ENCODE peak calls at places on chromosomes 2 and 18, in six cellular contexts. T is HFFc6; G is left ventricle myocardium superior; L is endodermal cell; E is stimulated activated CD8-positive, alpha-beta memory T cell treated with anti-CD3 and anti-CD28 coated beads, Interleukin-2, amount 100 ng/mL, for 1 hour; B is MM.1S. C is an unnamed sample.

GRCh38 chr18:32847719-32848118 is 74.9 kb upstream of the KLHL14 start:
- DNase-seq in T (no peak), G (no peak), L (peak), E (no peak), B (no peak), C (no peak)

GRCh38 chr2:44171018-44171417 is 2.3 kb downstream of the PPM1B start:
- DNase-seq in T (peak), G (no peak), L (no peak), E (no peak), B (no peak), C (no peak)

GRCh38 chr2:88568179-88568578 is 59.1 kb downstream of the EIF2AK3 start:
- DNase-seq in T (no peak), G (no peak), L (no peak), E (no peak), B (no peak), C (no peak)

GRCh38 chr2:233462202-233462785 is 104.3 kb downstream of the USP40 start:
- DNase-seq in T (no peak), G (no peak), L (no peak), E (no peak), B (no peak), C (no peak)

GRCh38 chr18:77899972-77900754 is 650.5 kb downstream of the GALR1 start:
- DNase-seq in T (no peak), G (peak), L (peak), E (peak), B (peak), C (peak)

GRCh38 chr2:118865106-118865505 is 17.7 kb upstream of the EN1 start:
- DNase-seq in T (peak), G (no peak), L (peak), E (no peak), B (peak), C (peak)

GRCh38 chr2:125037135-125037653 is 1012.1 kb downstream of the CNTNAP5 start:
- DNase-seq in T (no peak), G (peak), L (no peak), E (no peak), B (no peak), C (no peak)

GRCh38 chr2:172196768-172197322 is 94.1 kb upstream of the DLX2 start:
- DNase-seq in T (peak), G (no peak), L (no peak), E (no peak), B (peak), C (no peak)

GRCh38 chr2:85712849-85713612 is 18.9 kb downstream of the GNLY start:
- DNase-seq in T (no peak), G (peak), L (no peak), E (no peak), B (no peak), C (peak)

GRCh38 chr2:134452042-134452733 is 198.3 kb downstream of the MGAT5 start:
- DNase-seq in T (no peak), G (no peak), L (peak), E (no peak), B (no peak), C (no peak)

GRCh38 chr2:182668671-182669070 is 47.4 kb upstream of the DNAJC10 start:
- DNase-seq in T (no peak), G (no peak), L (peak), E (no peak), B (peak), C (no peak)

GRCh38 chr2:75340560-75340959 is 141.2 kb upstream of the TACR1 start:
- DNase-seq in T (peak), G (no peak), L (no peak), E (no peak), B (no peak), C (no peak)

GRCh38 chr2:137700681-137701080 is 263.6 kb upstream of the HNMT start:
- DNase-seq in T (no peak), G (no peak), L (no peak), E (no peak), B (no peak), C (no peak)

GRCh38 chr2:120134263-120134662 is 88.9 kb downstream of the TMEM185B start:
- DNase-seq in T (peak), G (no peak), L (peak), E (no peak), B (no peak), C (peak)

GRCh38 chr2:240567137-240567871 is 980 bp upstream of the RNPEPL1 start:
- DNase-seq in T (no peak), G (no peak), L (peak), E (no peak), B (no peak), C (no peak)

GRCh38 chr2:23751747-23752265 is 175.1 kb downstream of the ATAD2B start:
- DNase-seq in T (peak), G (no peak), L (no peak), E (no peak), B (no peak), C (no peak)

GRCh38 chr18:52222211-52222610 is 117.8 kb upstream of the DCC start:
- DNase-seq in T (no peak), G (no peak), L (no peak), E (no peak), B (no peak), C (no peak)

GRCh38 chr2:201465524-201465971 is 14.0 kb downstream of the STRADB start:
- DNase-seq in T (peak), G (peak), L (no peak), E (no peak), B (no peak), C (no peak)

GRCh38 chr2:63300835-63301234 is 250.2 kb downstream of the OTX1 start:
- DNase-seq in T (no peak), G (no peak), L (peak), E (no peak), B (peak), C (no peak)

GRCh38 chr2:43188561-43189386 is 37.6 kb downstream of the ZFP36L2 start:
- DNase-seq in T (no peak), G (no peak), L (no peak), E (no peak), B (no peak), C (no peak)

GRCh38 chr2:238242731-238243495 is 3.1 kb upstream of the HES6 start:
- DNase-seq in T (no peak), G (peak), L (no peak), E (no peak), B (no peak), C (peak)

GRCh38 chr2:173963323-173963816 is 1.8 kb downstream of the SP3 start:
- DNase-seq in T (peak), G (no peak), L (no peak), E (peak), B (peak), C (peak)

GRCh38 chr2:147782521-147782920 is 62.3 kb upstream of the ACVR2A start:
- DNase-seq in T (no peak), G (no peak), L (no peak), E (no peak), B (no peak), C (no peak)